ENCODE peak calls at places on chromosomes 6 and 20, in five cellular contexts. C is K562, P is prostate gland, T is stomach, U is Panc1. Q is an unnamed sample. For H3K4me1, the result is how much of the 10 kb centered on the place peaks cover.

GRCh38 chr20:6140947-6141346 is 18.1 kb upstream of the FERMT1 start:
- DNase-seq in C (no peak), U (no peak), T (no peak), P (no peak), Q (no peak)

GRCh38 chr6:139112146-139112545 is 22.7 kb upstream of the HECA start:
- DNase-seq in C (no peak), T (no peak), U (no peak), P (no peak), Q (no peak)

GRCh38 chr6:3017304-3017703 is 17.6 kb downstream of the NQO2 start:
- DNase-seq in U (no peak), C (no peak), T (no peak), P (no peak), Q (no peak)

GRCh38 chr6:43817192-43817591 is 47.2 kb downstream of the VEGFA start:
- DNase-seq in C (peak), P (no peak), T (peak), U (no peak), Q (no peak)

GRCh38 chr6:142187209-142187608 is 40.1 kb downstream of the VTA1 start:
- DNase-seq in P (no peak), T (no peak), U (no peak), C (no peak), Q (no peak)

GRCh38 chr6:163554663-163555062 is 140.1 kb downstream of the QKI start:
- DNase-seq in P (no peak), T (peak), U (no peak), C (peak), Q (no peak)

GRCh38 chr6:7912736-7913517 is 2.3 kb upstream of the TXNDC5 start:
- DNase-seq in C (peak), T (no peak), P (no peak), U (no peak), Q (no peak)

GRCh38 chr6:80725156-80725930 is 618.9 kb downstream of the BCKDHB start:
- DNase-seq in P (no peak), C (no peak), T (no peak), U (no peak), Q (no peak)

DNA sequence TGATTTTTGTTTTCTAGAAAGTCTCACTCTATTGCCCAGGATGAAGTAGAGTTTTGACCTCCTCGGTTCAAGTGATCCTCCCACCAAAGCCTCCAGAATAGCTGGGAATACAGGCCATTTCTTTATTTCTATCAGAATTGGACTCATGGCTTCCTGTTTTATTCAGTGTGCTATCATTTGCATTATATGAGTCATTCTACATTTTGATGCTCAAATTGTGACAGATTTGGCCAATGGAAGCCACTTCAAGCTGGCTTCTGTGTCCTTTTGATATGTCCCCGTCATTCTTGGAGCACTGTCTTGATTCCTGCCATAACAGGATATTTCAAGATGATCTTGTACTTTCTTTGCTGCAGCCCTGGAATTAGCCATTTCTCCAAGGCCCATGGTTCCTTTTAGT is 75.1 kb downstream of the CNBD2 start:
- DNase-seq in U (no peak), C (no peak), P (no peak), T (no peak), Q (no peak)
- H3K4me1 ChIP-seq in U (under half), C (under half), P (under half), T (under half), Q (under half)

GRCh38 chr6:125926711-125927110 is 29.9 kb upstream of the HINT3 start:
- DNase-seq in U (no peak), T (no peak), P (no peak), C (no peak), Q (no peak)

GRCh38 chr6:125923371-125923877 is 33.1 kb upstream of the HINT3 start:
- DNase-seq in P (no peak), T (no peak), U (no peak), C (no peak), Q (no peak)

GRCh38 chr6:125922322-125922860 is 34.2 kb upstream of the HINT3 start:
- DNase-seq in U (no peak), P (no peak), C (no peak), T (no peak), Q (no peak)

GRCh38 chr6:125924169-125924568 is 32.4 kb upstream of the HINT3 start:
- DNase-seq in U (no peak), P (no peak), C (peak), T (no peak), Q (no peak)

DNA sequence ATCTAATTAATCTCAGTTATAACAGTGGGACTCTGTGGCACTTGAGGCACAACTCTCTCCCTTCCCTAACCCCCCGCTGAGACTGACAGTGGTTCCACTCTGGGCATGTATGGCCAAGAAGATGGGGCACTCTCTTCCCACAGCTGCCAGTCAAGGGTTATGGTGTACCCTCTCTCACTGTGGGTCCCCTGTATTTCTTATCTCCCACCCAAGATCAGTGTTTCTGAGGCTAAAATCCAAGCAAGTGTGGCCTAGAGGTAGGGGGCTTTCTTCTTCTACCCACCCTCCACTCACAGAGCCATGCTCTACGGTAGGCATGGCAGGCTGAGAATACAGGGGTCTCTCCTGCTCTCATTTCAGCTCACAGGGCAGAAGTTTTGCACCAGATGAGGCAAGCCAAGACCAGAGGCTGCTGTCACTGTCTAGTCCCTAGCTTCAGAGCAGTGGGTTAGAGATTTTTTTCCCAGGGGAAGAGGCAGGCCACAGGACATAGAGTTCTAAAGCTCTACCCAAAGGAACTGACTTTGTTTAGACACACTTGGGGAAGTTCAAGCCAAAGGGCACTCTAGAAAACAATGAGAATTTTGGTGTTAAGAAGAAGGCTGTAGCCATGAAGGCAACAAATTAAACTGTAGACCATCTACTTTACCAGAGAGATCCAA is 31.7 kb upstream of the HINT3 start:
- DNase-seq in U (no peak), C (no peak), P (no peak), T (no peak), Q (no peak)
- TF ChIP-seq POLR2AphosphoS5 in U (no peak), C (no peak), P (no peak), T (no peak), Q (no peak)

GRCh38 chr20:17530716-17531536 is at the start of gene BFSP1:
- DNase-seq in T (peak), U (no peak), C (no peak), P (peak), Q (no peak)

GRCh38 chr20:17529586-17529985 is 1.6 kb downstream of the BFSP1 start:
- DNase-seq in T (no peak), C (no peak), U (no peak), P (no peak), Q (no peak)

GRCh38 chr20:17533396-17533795 is 2.2 kb upstream of the BFSP1 start:
- DNase-seq in T (no peak), C (peak), U (no peak), P (no peak), Q (no peak)

GRCh38 chr20:17530153-17530552 is 1.0 kb downstream of the BFSP1 start:
- DNase-seq in T (no peak), P (no peak), U (no peak), C (no peak), Q (no peak)

GRCh38 chr20:17531537-17532025 is 402 bp upstream of the BFSP1 start:
- DNase-seq in C (no peak), U (no peak), T (no peak), P (no peak), Q (no peak)
- TF ChIP-seq CTCF in C (no peak), U (no peak), T (no peak), P (no peak), Q (no peak)

GRCh38 chr6:36673882-36674281 is 4.6 kb upstream of the CDKN1A start:
- DNase-seq in C (no peak), T (no peak), U (no peak), P (no peak), Q (no peak)
- H3K4me1 ChIP-seq in C (under half), T (under half), U (under half), P (under half), Q (under half)

Q was measured in suprapubic skin.